ENCODE peak calls at places on chromosome 11, in seven cellular contexts. S is brain microvascular endothelial cell, W is cardiac septum, E is DMS153, B is pulmonary artery endothelial cell, P is GF-D8, Z is endothelial cell. T is an unnamed sample.

GRCh38 chr11:924406-925157 is 1.1 kb upstream of the AP2A2 start:
- DNase-seq in S (no peak), W (no peak), E (no peak), B (no peak), P (no peak), Z (no peak), T (peak)

GRCh38 chr11:69828276-69828970 is 9.2 kb upstream of the FGF3 start:
- DNase-seq in S (no peak), W (no peak), E (no peak), B (no peak), P (no peak), Z (no peak), T (no peak)

GRCh38 chr11:103433380-103433779 is 324.2 kb downstream of the DYNC2H1 start:
- DNase-seq in S (peak), W (no peak), E (no peak), B (no peak), P (no peak), Z (no peak), T (no peak)

GRCh38 chr11:44275241-44275640 is 34.7 kb downstream of the ALX4 start:
- DNase-seq in S (no peak), W (peak), E (no peak), B (no peak), P (no peak), Z (no peak), T (no peak)

GRCh38 chr11:1235615-1236315 is 12.9 kb downstream of the MUC5B start:
- DNase-seq in S (no peak), W (peak), E (no peak), B (no peak), P (no peak), Z (no peak), T (peak)

GRCh38 chr11:47924184-47924671 is 56.1 kb upstream of the PTPRJ start:
- DNase-seq in S (peak), W (no peak), E (peak), B (no peak), P (no peak), Z (no peak), T (no peak)

GRCh38 chr11:2265854-2266585 is 4.4 kb downstream of the ASCL2 start:
- DNase-seq in S (no peak), W (peak), E (no peak), B (no peak), P (no peak), Z (no peak), T (no peak)

GRCh38 chr11:69310351-69310750 is 16.4 kb downstream of the MYEOV start:
- DNase-seq in S (no peak), W (peak), E (no peak), B (no peak), P (no peak), Z (no peak), T (no peak)

GRCh38 chr11:70490723-70491558 is 92.6 kb downstream of the CTTN start:
- DNase-seq in S (no peak), W (peak), E (no peak), B (no peak), P (no peak), Z (no peak), T (peak)

GRCh38 chr11:17514476-17514875 is 29.7 kb downstream of the USH1C start:
- DNase-seq in S (no peak), W (no peak), E (no peak), B (no peak), P (no peak), Z (no peak), T (no peak)

GRCh38 chr11:67060111-67060522 is 3.5 kb downstream of the RHOD start:
- DNase-seq in S (peak), W (no peak), E (no peak), B (no peak), P (no peak), Z (no peak), T (no peak)

GRCh38 chr11:119161871-119162270 is 6.7 kb upstream of the NLRX1 start:
- DNase-seq in S (no peak), W (no peak), E (no peak), B (no peak), P (no peak), Z (no peak), T (no peak)

GRCh38 chr11:282630-283360 is 4.6 kb downstream of the NLRP6 start:
- DNase-seq in S (no peak), W (no peak), E (no peak), B (no peak), P (no peak), Z (no peak), T (peak)

GRCh38 chr11:297666-298405 is 1.5 kb downstream of the IFITM5 start:
- DNase-seq in S (no peak), W (peak), E (no peak), B (no peak), P (no peak), Z (no peak), T (peak)

T was measured in Right ventricle myocardium superior.